ENCODE peak calls at places on chromosomes 4 and X, in five cellular contexts. M is pancreas, D is heart right ventricle, S is tibial nerve, G is thoracic aorta. R is an unnamed sample.

GRCh38 chrX:9342581-9343051 is 122.2 kb upstream of the TBL1X start:
- DNase-seq in M (peak), D (peak), S (peak), G (peak), R (peak)

GRCh38 chr4:76485450-76485849 is 50.4 kb downstream of the SHROOM3 start:
- DNase-seq in M (peak), D (no peak), S (no peak), G (no peak), R (peak)

GRCh38 chr4:149549911-149550310 is 265.7 kb downstream of the IQCM start:
- DNase-seq in M (no peak), D (peak), S (no peak), G (no peak), R (no peak)

GRCh38 chr4:30718021-30718888 is 1.9 kb upstream of the PCDH7 start:
- DNase-seq in M (no peak), D (peak), S (no peak), G (no peak), R (peak)

GRCh38 chr4:74319506-74319905 is 11.2 kb downstream of the EPGN start:
- DNase-seq in M (no peak), D (no peak), S (no peak), G (no peak), R (no peak)

GRCh38 chr4:19735012-19735411 is 516.7 kb upstream of the SLIT2 start:
- DNase-seq in M (no peak), D (no peak), S (no peak), G (no peak), R (no peak)

GRCh38 chr4:71184195-71184781 is 154.5 kb upstream of the SLC4A4 start:
- DNase-seq in M (peak), D (peak), S (no peak), G (no peak), R (peak)

GRCh38 chr4:114417214-114417613 is 181.4 kb upstream of the UGT8 start:
- DNase-seq in M (no peak), D (no peak), S (no peak), G (no peak), R (no peak)

GRCh38 chrX:57227691-57228090 is 58.8 kb upstream of the FAAH2 start:
- DNase-seq in M (no peak), D (no peak), S (no peak), G (no peak), R (no peak)

GRCh38 chr4:92268642-92269041 is 35.1 kb upstream of the GRID2 start:
- DNase-seq in M (no peak), D (no peak), S (no peak), G (no peak), R (no peak)

GRCh38 chrX:154515803-154516654 is at the start of gene FAM3A:
- DNase-seq in M (peak), D (peak), S (peak), G (peak), R (peak)

GRCh38 chr4:178745203-178745602 is 1303.0 kb upstream of the AGA start:
- DNase-seq in M (no peak), D (no peak), S (no peak), G (no peak), R (no peak)

GRCh38 chr4:101856149-101856548 is 65.6 kb downstream of the BANK1 start:
- DNase-seq in M (no peak), D (no peak), S (no peak), G (no peak), R (no peak)

GRCh38 chr4:94244829-94245185 is 37.1 kb downstream of the SMARCAD1 start:
- DNase-seq in M (no peak), D (no peak), S (no peak), G (no peak), R (no peak)

GRCh38 chrX:95884196-95884595 is 800.4 kb upstream of the DIAPH2 start:
- DNase-seq in M (no peak), D (no peak), S (no peak), G (no peak), R (no peak)

GRCh38 chr4:1404573-1405248 is 1.5 kb downstream of the NKX1-1 start:
- DNase-seq in M (no peak), D (no peak), S (no peak), G (no peak), R (peak)

GRCh38 chr4:94941706-94942105 is 184.0 kb downstream of the BMPR1B start:
- DNase-seq in M (no peak), D (no peak), S (no peak), G (no peak), R (no peak)

GRCh38 chr4:148341980-148342800 is 100.0 kb downstream of the NR3C2 start:
- DNase-seq in M (no peak), D (no peak), S (no peak), G (no peak), R (no peak)

GRCh38 chrX:108036298-108036973 is 8.4 kb upstream of the VSIG1 start:
- DNase-seq in M (peak), D (no peak), S (no peak), G (no peak), R (peak)

GRCh38 chr4:109548655-109549054 is 11.4 kb upstream of the MCUB start:
- DNase-seq in M (no peak), D (peak), S (no peak), G (no peak), R (no peak)

GRCh38 chr4:77248805-77249204 is 91.8 kb downstream of the CCNG2 start:
- DNase-seq in M (peak), D (no peak), S (no peak), G (no peak), R (no peak)

GRCh38 chr4:122500852-122501501 is 44.5 kb upstream of the IL2 start:
- DNase-seq in M (peak), D (no peak), S (no peak), G (no peak), R (no peak)

GRCh38 chr4:76811604-76812412 is 86.1 kb downstream of the SOWAHB start:
- DNase-seq in M (no peak), D (peak), S (no peak), G (no peak), R (no peak)

GRCh38 chr4:56410247-56410646 is 23.0 kb upstream of the AASDH start:
- DNase-seq in M (peak), D (peak), S (no peak), G (peak), R (peak)

GRCh38 chr4:55346851-55347255 is 811 bp downstream of the SRD5A3 start:
- DNase-seq in M (no peak), D (no peak), S (no peak), G (no peak), R (no peak)

GRCh38 chr4:184386271-184386781 is 88.0 kb downstream of the IRF2 start:
- DNase-seq in M (no peak), D (peak), S (no peak), G (no peak), R (peak)

GRCh38 chr4:148060264-148061138 is 328.6 kb downstream of the ARHGAP10 start:
- DNase-seq in M (no peak), D (no peak), S (no peak), G (no peak), R (peak)

GRCh38 chr4:37667197-37668100 is 18.7 kb downstream of the RELL1 start:
- DNase-seq in M (no peak), D (no peak), S (no peak), G (no peak), R (no peak)

GRCh38 chrX:37998586-37999267 is 7.6 kb upstream of the SYTL5 start:
- DNase-seq in M (no peak), D (no peak), S (no peak), G (no peak), R (no peak)

GRCh38 chr4:165972747-165973146 is 99.7 kb downstream of the TLL1 start:
- DNase-seq in M (no peak), D (no peak), S (no peak), G (no peak), R (no peak)

GRCh38 chr4:6608758-6609414 is 31.6 kb upstream of the MRFAP1 start:
- DNase-seq in M (no peak), D (peak), S (no peak), G (no peak), R (no peak)

GRCh38 chr4:113131621-113132020 is 82.2 kb downstream of the ANK2 start:
- DNase-seq in M (no peak), D (no peak), S (no peak), G (no peak), R (no peak)

GRCh38 chrX:55057691-55058249 is 17.1 kb upstream of the PAGE2B start:
- DNase-seq in M (peak), D (peak), S (peak), G (no peak), R (peak)

GRCh38 chr4:54541426-54542118 is 116.2 kb upstream of the KIT start:
- DNase-seq in M (no peak), D (no peak), S (no peak), G (no peak), R (no peak)

GRCh38 chrX:7109838-7110793 is 37.4 kb upstream of the STS start:
- DNase-seq in M (no peak), D (no peak), S (no peak), G (no peak), R (no peak)
- H3K27ac ChIP-seq in M (no peak), D (peak), S (no peak), G (no peak), R (peak)

GRCh38 chr4:41257901-41258300 is 1.2 kb downstream of the UCHL1 start:
- DNase-seq in M (no peak), D (no peak), S (no peak), G (no peak), R (no peak)
- H3K4me3 ChIP-seq in M (peak), D (peak), S (peak), G (peak), R (no peak)

DNA sequence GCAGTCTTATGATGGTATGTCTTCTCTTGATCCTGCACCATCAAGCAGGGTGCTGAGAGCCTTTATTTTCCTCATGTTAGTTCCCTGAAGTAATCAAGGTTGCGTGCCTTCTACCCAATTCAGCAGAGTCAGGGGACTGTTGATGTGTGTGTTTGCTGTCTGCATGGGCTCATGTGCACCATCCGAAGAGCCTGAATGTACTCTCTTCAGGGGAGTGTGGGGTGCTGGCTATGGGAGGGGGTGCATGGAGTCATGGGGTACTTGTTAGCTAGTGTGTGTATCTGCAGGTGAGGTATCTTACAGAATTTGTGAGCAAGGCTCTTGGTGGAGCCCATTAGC is 154.3 kb upstream of the ANXA3 start:
- DNase-seq in M (no peak), D (no peak), S (no peak), G (no peak), R (no peak)
- H3K27ac ChIP-seq in M (no peak), D (no peak), S (no peak), G (no peak), R (no peak)

GRCh38 chr4:104475652-104476051 is 19.0 kb downstream of the CXXC4 start:
- DNase-seq in M (no peak), D (no peak), S (no peak), G (no peak), R (no peak)
- H3K4me3 ChIP-seq in M (no peak), D (no peak), S (no peak), G (no peak), R (no peak)

R was measured in colonic mucosa.